ENCODE peak calls at places on chromosomes 6 and 20, in four cellular contexts. I is BE2C; S is stimulated activated CD4-positive, alpha-beta T cell treated with anti-CD3 and anti-CD28 coated beads, Interleukin-2, amount 100 ng/mL, for 48 hours; L is Daoy. G is an unnamed sample.

GRCh38 chr6:138397128-138397814 is 6.8 kb upstream of the HEBP2 start:
- DNase-seq in I (no peak), S (no peak), L (no peak), G (no peak)

GRCh38 chr6:170049641-170050491 is 241.0 kb downstream of the DLL1 start:
- DNase-seq in I (peak), S (no peak), L (peak), G (no peak)

GRCh38 chr20:1225729-1226313 is at the start of gene RAD21L1:
- DNase-seq in I (peak), S (peak), L (peak), G (peak)

GRCh38 chr20:2869381-2869780 is 3.9 kb upstream of the PTPRA start:
- DNase-seq in I (no peak), S (no peak), L (no peak), G (no peak)

GRCh38 chr20:13816757-13817156 is 31.9 kb downstream of the NDUFAF5 start:
- DNase-seq in I (no peak), S (no peak), L (no peak), G (no peak)

GRCh38 chr20:58438970-58439808 is 50.2 kb downstream of the VAPB start:
- DNase-seq in I (no peak), S (no peak), L (no peak), G (no peak)

GRCh38 chr6:158376650-158377081 is 64.4 kb downstream of the TULP4 start:
- DNase-seq in I (no peak), S (no peak), L (no peak), G (no peak)

GRCh38 chr6:17103715-17104114 is 1.9 kb downstream of the STMND1 start:
- DNase-seq in I (no peak), S (no peak), L (peak), G (no peak)

GRCh38 chr20:5448449-5449118 is 131.8 kb upstream of the PROKR2 start:
- DNase-seq in I (peak), S (peak), L (no peak), G (peak)

GRCh38 chr6:108002365-108003221 is 44.6 kb upstream of the SEC63 start:
- DNase-seq in I (no peak), S (no peak), L (peak), G (no peak)